ENCODE peak calls at places on chromosome 13, in seven cellular contexts. L is mucosa of gallbladder; Q is AG04450; W is hypothalamus; U is stimulated activated CD8-positive, alpha-beta memory T cell treated with anti-CD3 and anti-CD28 coated beads, Interleukin-12 subunit alpha, Interleukin-12 subunit beta, amount 100 ng/mL, for 1 hour; M is NCI-H526 treated with DMSO at 0.1 percent for 48 hours; O is aorta. H is an unnamed sample.

GRCh38 chr13:87524775-87525174 is 146.4 kb upstream of the SLITRK5 start:
- DNase-seq in L (no peak), Q (no peak), W (no peak), U (no peak), M (no peak), O (no peak), H (no peak)

GRCh38 chr13:76830805-76831204 is 55.4 kb downstream of the KCTD12 start:
- DNase-seq in L (no peak), Q (no peak), W (no peak), U (no peak), M (no peak), O (no peak), H (no peak)

GRCh38 chr13:20713014-20713376 is 9.5 kb downstream of the IL17D start:
- DNase-seq in L (no peak), Q (no peak), W (no peak), U (no peak), M (no peak), O (no peak), H (peak; percentile 20)

GRCh38 chr13:47179321-47179720 is 282.5 kb upstream of the HTR2A start:
- DNase-seq in L (no peak), Q (no peak), W (no peak), U (no peak), M (no peak), O (no peak), H (no peak)

GRCh38 chr13:24511824-24512207 is 762 bp downstream of the PARP4 start:
- DNase-seq in L (no peak), Q (no peak), W (no peak), U (no peak), M (peak; percentile 68), O (no peak), H (no peak)

GRCh38 chr13:44431150-44431549 is 57.5 kb downstream of the SERP2 start:
- DNase-seq in L (peak; percentile 50), Q (no peak), W (no peak), U (no peak), M (peak; percentile 31), O (no peak), H (peak; percentile 79)

GRCh38 chr13:40101708-40102359 is 446.4 kb downstream of the COG6 start:
- DNase-seq in L (no peak), Q (no peak), W (no peak), U (no peak), M (no peak), O (no peak), H (no peak)

GRCh38 chr13:24159921-24160324 is 597 bp upstream of the SPATA13 start:
- DNase-seq in L (no peak), Q (no peak), W (no peak), U (no peak), M (no peak), O (no peak), H (peak; percentile 41)

GRCh38 chr13:73421310-73421912 is 362.6 kb downstream of the KLF5 start:
- DNase-seq in L (peak; percentile 22), Q (no peak), W (no peak), U (no peak), M (no peak), O (no peak), H (peak; percentile 86)

GRCh38 chr13:36105726-36106125 is 25.5 kb downstream of the DCLK1 start:
- DNase-seq in L (no peak), Q (no peak), W (no peak), U (no peak), M (no peak), O (no peak), H (no peak)

GRCh38 chr13:26973946-26974345 is 197.7 kb downstream of the USP12 start:
- DNase-seq in L (no peak), Q (no peak), W (no peak), U (no peak), M (no peak), O (no peak), H (no peak)

GRCh38 chr13:33349996-33350826 is 64.7 kb upstream of the STARD13 start:
- DNase-seq in L (peak; percentile 44), Q (no peak), W (no peak), U (no peak), M (no peak), O (peak; percentile 81), H (peak; percentile 33)

GRCh38 chr13:24264976-24265375 is 44.4 kb upstream of the C1QTNF9 start:
- DNase-seq in L (no peak), Q (no peak), W (no peak), U (peak; percentile 71), M (no peak), O (no peak), H (no peak)

GRCh38 chr13:96662036-96662435 is 332.2 kb downstream of the OXGR1 start:
- DNase-seq in L (no peak), Q (no peak), W (no peak), U (no peak), M (no peak), O (no peak), H (no peak)

GRCh38 chr13:111961236-111961635 is 105.7 kb upstream of the SOX1 start:
- DNase-seq in L (no peak), Q (no peak), W (no peak), U (no peak), M (no peak), O (no peak), H (no peak)

GRCh38 chr13:40433577-40433976 is 232.9 kb downstream of the FOXO1 start:
- DNase-seq in L (no peak), Q (no peak), W (no peak), U (peak; percentile 7), M (no peak), O (no peak), H (no peak)

GRCh38 chr13:103351035-103351828 is 285.0 kb upstream of the SLC10A2 start:
- DNase-seq in L (no peak), Q (no peak), W (no peak), U (no peak), M (no peak), O (no peak), H (no peak)

GRCh38 chr13:70391678-70392077 is 283.4 kb upstream of the KLHL1 start:
- DNase-seq in L (peak; percentile 80), Q (no peak), W (no peak), U (no peak), M (peak; percentile 92), O (no peak), H (no peak)

GRCh38 chr13:71244181-71244580 is 622.8 kb downstream of the DACH1 start:
- DNase-seq in L (no peak), Q (no peak), W (no peak), U (no peak), M (no peak), O (no peak), H (no peak)

GRCh38 chr13:63044617-63045016 is 1629.0 kb upstream of the PCDH20 start:
- DNase-seq in L (no peak), Q (no peak), W (no peak), U (no peak), M (peak; percentile 87), O (no peak), H (no peak)

GRCh38 chr13:30153871-30154426 is 153.4 kb downstream of the KATNAL1 start:
- DNase-seq in L (no peak), Q (no peak), W (no peak), U (no peak), M (no peak), O (no peak), H (no peak)

GRCh38 chr13:39462456-39462855 is 140.5 kb downstream of the LHFPL6 start:
- DNase-seq in L (no peak), Q (no peak), W (no peak), U (no peak), M (no peak), O (no peak), H (peak; percentile 35)

GRCh38 chr13:75783906-75784485 is 147.9 kb downstream of the LMO7 start:
- DNase-seq in L (no peak), Q (no peak), W (no peak), U (no peak), M (no peak), O (no peak), H (no peak)

GRCh38 chr13:44955421-44955820 is 33.9 kb downstream of the NUFIP1 start:
- DNase-seq in L (peak; percentile 21), Q (no peak), W (no peak), U (no peak), M (no peak), O (no peak), H (no peak)

GRCh38 chr13:77554079-77554478 is 18.6 kb downstream of the SCEL start:
- DNase-seq in L (no peak), Q (no peak), W (no peak), U (no peak), M (no peak), O (no peak), H (no peak)

GRCh38 chr13:80161896-80162295 is 179.0 kb downstream of the SPRY2 start:
- DNase-seq in L (no peak), Q (no peak), W (no peak), U (no peak), M (no peak), O (no peak), H (no peak)

GRCh38 chr13:25136872-25137623 is 35.0 kb downstream of the AMER2 start:
- DNase-seq in L (no peak), Q (no peak), W (no peak), U (no peak), M (no peak), O (no peak), H (no peak)

GRCh38 chr13:111492341-111492945 is 172.0 kb downstream of the TEX29 start:
- DNase-seq in L (no peak), Q (no peak), W (no peak), U (no peak), M (no peak), O (no peak), H (no peak)

GRCh38 chr13:100106005-100106404 is 17.1 kb downstream of the PCCA start:
- DNase-seq in L (no peak), Q (no peak), W (no peak), U (no peak), M (no peak), O (no peak), H (no peak)

GRCh38 chr13:40315416-40316064 is 350.9 kb downstream of the FOXO1 start:
- DNase-seq in L (no peak), Q (no peak), W (no peak), U (peak; percentile 16), M (no peak), O (peak; percentile 50), H (no peak)

GRCh38 chr13:23772717-23773116 is 116.5 kb downstream of the MIPEP start:
- DNase-seq in L (no peak), Q (no peak), W (no peak), U (no peak), M (no peak), O (no peak), H (no peak)

GRCh38 chr13:42065414-42065813 is 17.0 kb downstream of the DGKH start:
- DNase-seq in L (no peak), Q (no peak), W (no peak), U (no peak), M (no peak), O (no peak), H (no peak)

GRCh38 chr13:41050041-41050440 is 11.3 kb upstream of the WBP4 start:
- DNase-seq in L (no peak), Q (no peak), W (no peak), U (no peak), M (no peak), O (no peak), H (no peak)

GRCh38 chr13:71613347-71613746 is 253.7 kb downstream of the DACH1 start:
- DNase-seq in L (no peak), Q (no peak), W (no peak), U (no peak), M (no peak), O (no peak), H (no peak)

GRCh38 chr13:113951246-113951999 is 22.5 kb downstream of the C13orf46 start:
- DNase-seq in L (peak; percentile 76), Q (no peak), W (peak; percentile 24), U (no peak), M (peak; percentile 65), O (peak; percentile 93), H (peak; percentile 66)

GRCh38 chr13:51425410-51426042 is 27.3 kb downstream of the INTS6 start:
- DNase-seq in L (no peak), Q (no peak), W (no peak), U (no peak), M (no peak), O (no peak), H (no peak)

GRCh38 chr13:101283782-101284181 is 132.5 kb downstream of the NALCN start:
- DNase-seq in L (no peak), Q (no peak), W (no peak), U (no peak), M (no peak), O (no peak), H (no peak)

GRCh38 chr13:40283666-40284065 is 382.8 kb downstream of the FOXO1 start:
- DNase-seq in L (no peak), Q (no peak), W (no peak), U (no peak), M (no peak), O (no peak), H (no peak)